ENCODE peak calls at places on chromosomes 16 and 17, in eight cellular contexts. N, U, J, P, X, D, G and Z are unnamed samples.

GRCh38 chr16:66958857-66959644 is 2.0 kb upstream of the CES3 start:
- DNase-seq in N (no peak), U (no peak), J (peak; percentile 11), P (no peak), X (no peak), D (no peak), G (no peak), Z (no peak)

GRCh38 chr16:83802135-83802534 is 5.6 kb upstream of the HSBP1 start:
- DNase-seq in N (no peak), U (peak; percentile 33), J (no peak), P (peak; percentile 34), X (no peak), D (no peak), G (no peak), Z (no peak)

GRCh38 chr17:74759243-74759801 is 10.9 kb downstream of the NHERF1 start:
- DNase-seq in N (no peak), U (no peak), J (no peak), P (no peak), X (peak; percentile 47), D (no peak), G (no peak), Z (no peak)

GRCh38 chr17:74763565-74764387 is 12.4 kb downstream of the NAT9 start:
- DNase-seq in N (no peak), U (no peak), J (no peak), P (no peak), X (no peak), D (peak; percentile 84), G (no peak), Z (no peak)

GRCh38 chr16:77298638-77299360 is 99.6 kb downstream of the SYCE1L start:
- DNase-seq in N (no peak), U (peak; percentile 46), J (no peak), P (no peak), X (no peak), D (no peak), G (no peak), Z (no peak)

GRCh38 chr16:47984669-47985068 is 171.1 kb downstream of the ABCC12 start:
- DNase-seq in N (no peak), U (no peak), J (no peak), P (no peak), X (no peak), D (no peak), G (no peak), Z (no peak)

GRCh38 chr17:33562792-33563191 is 269.7 kb upstream of the ASIC2 start:
- DNase-seq in N (peak; percentile 49), U (no peak), J (no peak), P (no peak), X (no peak), D (no peak), G (no peak), Z (no peak)

GRCh38 chr17:81028506-81028858 is 6.5 kb upstream of the BAIAP2 start:
- DNase-seq in N (no peak), U (no peak), J (peak; percentile 42), P (no peak), X (no peak), D (no peak), G (no peak), Z (no peak)

GRCh38 chr16:77732241-77732946 is 10.1 kb downstream of the NUDT7 start:
- DNase-seq in N (no peak), U (peak; percentile 82), J (no peak), P (no peak), X (no peak), D (no peak), G (no peak), Z (no peak)

GRCh38 chr16:2022723-2023097 is 3.1 kb downstream of the NPW start:
- DNase-seq in N (peak; percentile 91), U (no peak), J (no peak), P (no peak), X (no peak), D (no peak), G (no peak), Z (no peak)

GRCh38 chr17:64969046-64969501 is 49.8 kb upstream of the LRRC37A3 start:
- DNase-seq in N (no peak), U (no peak), J (no peak), P (no peak), X (no peak), D (no peak), G (no peak), Z (no peak)

GRCh38 chr17:65529761-65530157 is 31.7 kb downstream of the AXIN2 start:
- DNase-seq in N (no peak), U (no peak), J (no peak), P (no peak), X (no peak), D (no peak), G (no peak), Z (no peak)

GRCh38 chr17:66562119-66562518 is 259.7 kb downstream of the PRKCA start:
- DNase-seq in N (no peak), U (no peak), J (no peak), P (no peak), X (no peak), D (no peak), G (no peak), Z (no peak)

GRCh38 chr16:12089492-12090161 is 113.1 kb downstream of the SNX29 start:
- DNase-seq in N (peak; percentile 63), U (peak; percentile 30), J (no peak), P (peak; percentile 21), X (no peak), D (no peak), G (peak; percentile 81), Z (no peak)

GRCh38 chr16:80924372-80924978 is 82.2 kb downstream of the CMC2 start:
- DNase-seq in N (peak; percentile 87), U (no peak), J (peak; percentile 70), P (peak; percentile 32), X (no peak), D (peak; percentile 46), G (no peak), Z (peak; percentile 15)

GRCh38 chr17:76444518-76445311 is 8.2 kb downstream of the UBE2O start:
- DNase-seq in N (peak; percentile 61), U (no peak), J (no peak), P (no peak), X (no peak), D (no peak), G (peak; percentile 42), Z (no peak)
- H3K27ac ChIP-seq in N (peak overlapping the region; percentile 21), U (peak overlapping the region; percentile 42), J (no peak overlapping the region), P (peak overlapping the region; percentile 69), X (no peak overlapping the region), D (no peak overlapping the region), G (no peak overlapping the region), Z (no peak overlapping the region)

GRCh38 chr17:42132941-42133340 is 10.3 kb downstream of the HSPB9 start:
- DNase-seq in N (no peak), U (no peak), J (no peak), P (peak; percentile 46), X (no peak), D (no peak), G (no peak), Z (peak; percentile 79)

GRCh38 chr17:42133461-42134041 is 10.9 kb downstream of the HSPB9 start:
- DNase-seq in N (no peak), U (no peak), J (no peak), P (no peak), X (peak; percentile 41), D (no peak), G (no peak), Z (no peak)

GRCh38 chr17:42135151-42135550 is 12.5 kb downstream of the HSPB9 start:
- DNase-seq in N (no peak), U (no peak), J (no peak), P (no peak), X (no peak), D (no peak), G (no peak), Z (no peak)

GRCh38 chr17:42136654-42137051 is 14.0 kb downstream of the HSPB9 start:
- DNase-seq in N (no peak), U (no peak), J (no peak), P (no peak), X (no peak), D (no peak), G (no peak), Z (no peak)

DNA sequence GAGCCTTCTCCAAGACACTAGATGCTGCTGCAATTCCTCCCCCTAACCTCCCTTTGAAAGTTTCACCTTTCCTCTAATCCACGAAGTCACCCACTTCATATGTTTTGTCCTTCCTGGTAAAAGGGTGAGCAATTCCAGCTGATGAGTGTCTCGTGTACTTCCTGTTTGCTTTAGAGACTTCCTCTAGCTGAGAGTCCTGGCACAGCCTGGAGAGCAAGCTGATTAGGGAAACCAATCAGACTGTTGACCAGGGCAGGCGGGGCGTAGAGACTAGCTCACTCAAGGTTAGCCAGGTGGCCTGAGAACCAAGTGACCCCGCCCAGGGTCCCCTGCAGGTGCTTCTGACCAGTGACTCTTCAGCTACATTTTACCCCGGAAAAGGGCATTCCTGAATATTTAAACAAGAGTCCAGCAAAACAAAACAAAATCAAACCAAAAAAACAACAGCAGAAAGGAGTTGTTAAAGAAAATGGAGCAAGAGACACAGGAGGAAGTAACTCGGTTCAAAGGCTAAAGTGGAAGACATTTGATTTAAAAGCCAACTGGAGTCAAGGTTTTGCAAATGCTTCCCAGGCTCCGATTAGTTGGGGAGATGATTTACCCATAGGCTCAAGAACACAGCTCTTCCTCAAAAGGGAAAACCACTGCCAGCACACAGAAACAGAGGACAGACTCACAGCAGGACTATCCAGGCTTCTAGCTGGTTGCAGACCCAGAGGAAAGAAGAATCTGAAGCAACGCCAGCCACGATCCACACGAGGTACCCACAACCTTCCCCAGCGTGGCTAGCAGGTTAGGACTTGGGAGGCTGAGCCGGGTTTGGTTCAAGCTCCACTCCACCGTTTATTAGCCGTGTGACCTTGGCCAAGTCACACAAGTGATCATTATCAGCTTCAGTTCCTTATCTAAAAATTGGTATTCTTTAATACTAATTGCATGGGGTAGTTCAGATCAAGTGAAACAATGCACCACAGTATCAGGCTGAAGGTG is 13.4 kb downstream of the HSPB9 start:
- DNase-seq in N (peak; percentile 82), U (no peak), J (no peak), P (peak; percentile 79), X (no peak), D (no peak), G (no peak), Z (peak; percentile 34)
- H3K27ac ChIP-seq in N (peak overlapping the region; percentile 50), U (peak overlapping the region; percentile 53), J (peak overlapping the region; percentile 70), P (peak overlapping the region; percentile 79), X (no peak overlapping the region), D (no peak overlapping the region), G (no peak overlapping the region), Z (peak overlapping the region; percentile 5)

DNA sequence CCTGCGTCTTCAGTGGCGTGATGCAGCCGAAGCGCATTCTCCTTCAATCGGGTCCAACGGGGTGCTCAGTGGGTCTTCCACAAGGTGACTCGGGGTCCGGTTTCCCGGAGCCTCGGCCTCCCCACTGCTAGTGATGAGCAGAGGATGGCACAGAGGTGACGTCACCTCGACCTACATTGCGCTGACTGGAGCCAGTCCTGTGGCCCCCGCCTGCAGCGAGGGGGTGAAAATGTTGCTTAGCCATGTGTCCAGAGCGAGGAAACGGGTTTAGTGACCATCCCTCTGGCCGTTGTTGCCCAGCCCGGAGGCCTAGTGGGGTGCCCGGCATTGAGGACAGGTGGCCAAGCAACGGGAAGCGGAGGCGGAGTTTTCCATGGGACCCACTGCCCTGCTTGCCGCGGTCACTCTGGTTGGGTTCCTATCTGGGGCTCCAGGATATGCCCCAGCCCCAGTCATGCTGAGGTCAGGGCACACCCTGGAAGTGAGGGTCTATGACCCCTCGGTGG is 190.6 kb upstream of the CIBAR2 start:
- DNase-seq in N (no peak), U (no peak), J (no peak), P (no peak), X (no peak), D (no peak), G (no peak), Z (no peak)
- H3K27ac ChIP-seq in N (no peak overlapping the region), U (no peak overlapping the region), J (no peak overlapping the region), P (no peak overlapping the region), X (no peak overlapping the region), D (no peak overlapping the region), G (no peak overlapping the region), Z (no peak overlapping the region)

GRCh38 chr16:85588562-85589503 is 24.3 kb upstream of the GSE1 start:
- DNase-seq in N (no peak), U (no peak), J (no peak), P (no peak), X (no peak), D (no peak), G (no peak), Z (no peak)
- H3K27ac ChIP-seq in N (no peak overlapping the region), U (no peak overlapping the region), J (no peak overlapping the region), P (no peak overlapping the region), X (no peak overlapping the region), D (no peak overlapping the region), G (no peak overlapping the region), Z (no peak overlapping the region)